ENCODE peak calls at places on chromosomes 2 and 18, in seven cellular contexts. T, W, E, R, L, M and A are unnamed samples. For H3K4me1, the result is how much of the 10 kb centered on the place peaks cover.

GRCh38 chr18:49839012-49839411 is 25.7 kb upstream of the ACAA2 start:
- DNase-seq in T (no peak), W (no peak), E (no peak), R (no peak), L (peak), M (no peak), A (no peak)

GRCh38 chr18:11047817-11048216 is 101.6 kb downstream of the PIEZO2 start:
- DNase-seq in T (no peak), W (no peak), E (no peak), R (no peak), L (no peak), M (no peak), A (no peak)

GRCh38 chr18:59690216-59691045 is 6.8 kb downstream of the CCBE1 start:
- DNase-seq in T (no peak), W (peak), E (no peak), R (no peak), L (no peak), M (no peak), A (no peak)

GRCh38 chr2:193584522-193584938 is 1389.8 kb upstream of the TMEFF2 start:
- DNase-seq in T (peak), W (peak), E (no peak), R (no peak), L (peak), M (no peak), A (no peak)

GRCh38 chr2:76039505-76039904 is 328.8 kb upstream of the GCFC2 start:
- DNase-seq in T (no peak), W (no peak), E (no peak), R (no peak), L (no peak), M (no peak), A (no peak)

GRCh38 chr2:45289997-45290673 is 280.9 kb upstream of the SIX2 start:
- DNase-seq in T (no peak), W (no peak), E (no peak), R (no peak), L (no peak), M (no peak), A (no peak)

GRCh38 chr2:11286749-11287148 is 57.7 kb downstream of the ROCK2 start:
- DNase-seq in T (no peak), W (no peak), E (no peak), R (no peak), L (no peak), M (no peak), A (no peak)

GRCh38 chr18:56913970-56914369 is 232.9 kb upstream of the BOD1L2 start:
- DNase-seq in T (no peak), W (no peak), E (no peak), R (no peak), L (no peak), M (no peak), A (no peak)

GRCh38 chr2:214465386-214466146 is 54.7 kb downstream of the VWC2L start:
- DNase-seq in T (no peak), W (peak), E (no peak), R (no peak), L (no peak), M (no peak), A (no peak)

GRCh38 chr2:72837171-72837570 is 11.3 kb upstream of the EXOC6B start:
- DNase-seq in T (no peak), W (no peak), E (no peak), R (no peak), L (no peak), M (no peak), A (no peak)

GRCh38 chr2:66843856-66844255 is 408.9 kb downstream of the MEIS1 start:
- DNase-seq in T (no peak), W (no peak), E (no peak), R (no peak), L (no peak), M (no peak), A (no peak)

GRCh38 chr2:66846887-66847286 is 412.0 kb downstream of the MEIS1 start:
- DNase-seq in T (no peak), W (no peak), E (no peak), R (no peak), L (no peak), M (no peak), A (no peak)

GRCh38 chr2:66840321-66841014 is 405.5 kb downstream of the MEIS1 start:
- DNase-seq in T (no peak), W (no peak), E (no peak), R (no peak), L (no peak), M (no peak), A (no peak)

GRCh38 chr2:66849128-66849527 is 414.2 kb downstream of the MEIS1 start:
- DNase-seq in T (no peak), W (no peak), E (no peak), R (no peak), L (no peak), M (peak), A (no peak)

DNA sequence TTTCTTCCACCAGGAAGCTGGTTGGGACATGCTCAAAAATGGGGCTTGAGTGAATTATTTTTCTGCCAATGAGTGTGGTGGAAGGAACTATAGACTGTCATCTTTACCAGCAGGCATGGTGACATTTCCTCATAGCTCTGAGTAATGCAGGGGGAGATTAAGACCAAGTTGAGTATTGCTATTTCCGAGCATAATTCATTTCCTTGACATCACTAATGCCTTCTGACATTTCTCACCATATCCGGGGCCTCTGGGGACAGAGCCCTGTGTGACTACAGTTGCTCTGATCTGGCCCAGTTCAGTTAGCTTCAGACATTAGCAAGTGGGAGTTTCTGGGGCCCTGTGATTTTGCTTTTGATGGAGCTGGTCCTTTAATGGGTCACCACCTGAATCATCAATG is 410.4 kb downstream of the MEIS1 start:
- DNase-seq in T (no peak), W (no peak), E (no peak), R (no peak), L (no peak), M (no peak), A (no peak)
- TF ChIP-seq POLR2AphosphoS5 in T (no peak), W (no peak), E (no peak), R (no peak), L (no peak), M (no peak), A (no peak)

DNA sequence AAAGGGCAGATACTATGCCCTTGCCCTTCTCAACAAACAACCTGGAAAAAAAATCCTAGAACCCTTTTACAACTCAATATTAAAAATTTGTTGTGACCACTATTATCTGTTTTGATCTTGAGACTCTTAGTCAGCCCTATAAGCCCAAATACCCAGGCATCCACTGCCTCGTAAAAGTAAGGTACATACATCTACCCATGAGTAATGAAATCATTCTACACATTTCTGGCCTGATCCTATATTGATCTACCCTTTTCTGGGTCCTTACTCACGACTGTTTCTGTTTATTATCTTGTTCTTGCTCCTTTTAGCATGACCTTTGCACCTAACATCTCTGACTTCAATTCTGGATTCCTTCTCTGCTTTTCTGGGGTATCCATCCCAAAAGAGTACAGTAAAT is 56.8 kb downstream of the SCG2 start:
- DNase-seq in T (no peak), W (no peak), E (no peak), R (no peak), L (no peak), M (no peak), A (no peak)
- H3K4me1 ChIP-seq in T (under half), W (under half), E (under half), R (under half), L (half or more), M (under half), A (under half)

GRCh38 chr2:143778981-143779380 is 649.8 kb downstream of the ARHGAP15 start:
- DNase-seq in T (no peak), W (peak), E (no peak), R (no peak), L (no peak), M (no peak), A (no peak)

GRCh38 chr2:143776531-143776930 is 647.3 kb downstream of the ARHGAP15 start:
- DNase-seq in T (no peak), W (no peak), E (no peak), R (no peak), L (no peak), M (no peak), A (no peak)
- H3K4me3 ChIP-seq in T (no peak), W (no peak), E (no peak), R (no peak), L (no peak), M (no peak), A (no peak)

GRCh38 chr2:219541611-219542180 is 1.9 kb downstream of the CHPF start:
- DNase-seq in T (peak), W (peak), E (peak), R (peak), L (peak), M (peak), A (peak)
- TF ChIP-seq POLR2AphosphoS5 in T (no peak), W (no peak), E (peak), R (peak), L (peak), M (no peak), A (no peak)

GRCh38 chr2:39118786-39119499 is 1.9 kb downstream of the SOS1 start:
- DNase-seq in T (no peak), W (no peak), E (no peak), R (no peak), L (no peak), M (no peak), A (no peak)
- H3K4me1 ChIP-seq in T (under half), W (under half), E (half or more), R (under half), L (under half), M (under half), A (under half)